ENCODE peak calls at places on chromosomes 11 and 22, in eight cellular contexts. D, K, V, Q, J, W, T and U are unnamed samples.

GRCh38 chr22:33126881-33127280 is 68.7 kb upstream of the SYN3 start:
- DNase-seq in W (peak; percentile 51), Q (no peak), J (peak; percentile 24), D (peak; percentile 1), V (no peak), T (no peak), K (no peak), U (no peak)

GRCh38 chr11:30917859-30918478 is 331.8 kb upstream of the MPPED2 start:
- DNase-seq in D (peak; percentile 72), K (peak; percentile 24), Q (peak; percentile 19), V (peak; percentile 40), T (peak; percentile 17), J (peak; percentile 62), W (no peak), U (no peak)

GRCh38 chr22:25383278-25383820 is 163.9 kb downstream of the CRYBB2 start:
- DNase-seq in K (no peak), J (no peak), D (no peak), T (no peak), V (no peak), Q (no peak), W (no peak), U (no peak)

GRCh38 chr11:105298630-105299029 is 159.1 kb upstream of the CARD18 start:
- DNase-seq in K (no peak), W (no peak), T (no peak), J (no peak), V (peak; percentile 23), D (peak; percentile 26), Q (no peak), U (no peak)

GRCh38 chr11:2214527-2215229 is 43.1 kb upstream of the TH start:
- DNase-seq in W (peak; percentile 53), J (no peak), Q (no peak), D (no peak), V (no peak), K (no peak), T (no peak), U (peak; percentile 14)

GRCh38 chr22:42188808-42189447 is 58.3 kb upstream of the CYP2D6 start:
- DNase-seq in D (peak; percentile 20), T (no peak), Q (peak; percentile 20), J (no peak), V (no peak), W (peak; percentile 70), K (peak; percentile 62), U (no peak)

GRCh38 chr11:68757711-68758110 is 6.4 kb upstream of the TESMIN start:
- DNase-seq in K (no peak), D (no peak), Q (no peak), T (no peak), W (no peak), J (no peak), V (no peak), U (no peak)

GRCh38 chr22:38454361-38455062 is 487 bp downstream of the KCNJ4 start:
- DNase-seq in K (peak; percentile 17), W (peak; percentile 67), J (peak; percentile 26), D (no peak), T (no peak), V (no peak), Q (no peak), U (no peak)

GRCh38 chr11:114348200-114349191 is 51.8 kb downstream of the C11orf71 start:
- DNase-seq in K (peak; percentile 59), D (peak; percentile 88), Q (peak; percentile 55), W (peak; percentile 79), J (peak; percentile 49), V (peak; percentile 79), T (peak; percentile 17), U (no peak)

GRCh38 chr11:60910281-60910687 is 3.7 kb upstream of the TMEM109 start:
- DNase-seq in T (no peak), W (no peak), D (no peak), Q (peak; percentile 40), J (peak; percentile 89), K (no peak), V (no peak), U (no peak)

GRCh38 chr11:19871531-19871930 is 158.9 kb downstream of the NAV2 start:
- DNase-seq in K (no peak), D (no peak), V (no peak), T (no peak), Q (no peak), W (no peak), J (no peak), U (no peak)

GRCh38 chr22:27473533-27473932 is 328.0 kb downstream of the MN1 start:
- DNase-seq in Q (no peak), T (no peak), D (no peak), V (no peak), W (peak; percentile 57), J (no peak), K (no peak), U (no peak)

GRCh38 chr11:66001941-66002647 is at the start of the genes BANF1 and EIF1AD:
- DNase-seq in K (peak; percentile 93), D (peak; percentile 99), Q (peak; percentile 98), T (peak; percentile 96), J (peak; percentile 98), V (peak; percentile 99), W (peak; percentile 98), U (peak; percentile 90)

GRCh38 chr11:66006134-66006890 is 4.0 kb downstream of the BANF1 start:
- DNase-seq in V (no peak), W (peak; percentile 64), J (no peak), D (no peak), Q (no peak), K (no peak), T (no peak), U (no peak)

GRCh38 chr11:66004186-66004585 is 1.9 kb downstream of the BANF1 start:
- DNase-seq in K (no peak), Q (no peak), W (no peak), T (no peak), D (no peak), V (no peak), J (peak; percentile 61), U (no peak)

GRCh38 chr11:66003291-66003690 is 988 bp downstream of the BANF1 start:
- DNase-seq in Q (no peak), W (no peak), K (no peak), D (no peak), T (no peak), J (no peak), V (no peak), U (no peak)

GRCh38 chr11:66002648-66003225 is 434 bp downstream of the BANF1 start:
- DNase-seq in K (peak; percentile 43), V (peak; percentile 43), Q (peak; percentile 33), W (peak; percentile 62), J (no peak), D (peak; percentile 44), T (no peak), U (no peak)
- TF ChIP-seq CTCF in K (no peak), V (peak; percentile 5), Q (no peak), W (peak; percentile 32), J (peak; percentile 41), D (peak; percentile 31), T (no peak), U (no peak)

DNA sequence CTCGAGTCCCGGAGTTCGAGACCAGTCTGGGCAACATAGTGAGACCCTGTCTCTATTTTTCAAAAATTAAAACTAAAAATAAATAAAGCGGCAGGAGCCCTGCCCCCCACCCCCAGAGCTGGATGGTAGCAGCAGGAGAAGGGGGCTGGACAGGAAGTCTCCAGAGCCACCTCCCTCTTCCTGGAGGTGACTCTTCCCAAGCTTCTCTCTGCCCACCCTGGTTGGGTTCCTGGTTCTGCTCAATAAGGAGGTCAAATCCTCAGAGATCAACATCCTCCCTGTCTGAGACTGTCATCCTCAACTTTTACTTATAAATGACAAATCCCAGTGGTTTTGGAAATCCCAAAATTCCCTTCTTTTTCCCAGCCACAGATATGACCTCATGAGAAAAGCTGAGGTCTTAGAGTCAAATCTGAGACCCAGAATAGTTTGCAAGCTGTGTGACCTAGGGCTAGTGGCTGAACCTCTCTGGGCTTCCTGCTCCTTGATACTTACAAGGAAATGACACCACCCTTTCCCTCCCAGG is 987 bp downstream of the C1QTNF6 start:
- DNase-seq in J (no peak), D (no peak), Q (no peak), K (no peak), W (no peak), V (peak; percentile 31), T (no peak), U (no peak)
- TF ChIP-seq CTCF in J (no peak), D (no peak), Q (no peak), K (no peak), W (no peak), V (no peak), T (no peak), U (no peak)

DNA sequence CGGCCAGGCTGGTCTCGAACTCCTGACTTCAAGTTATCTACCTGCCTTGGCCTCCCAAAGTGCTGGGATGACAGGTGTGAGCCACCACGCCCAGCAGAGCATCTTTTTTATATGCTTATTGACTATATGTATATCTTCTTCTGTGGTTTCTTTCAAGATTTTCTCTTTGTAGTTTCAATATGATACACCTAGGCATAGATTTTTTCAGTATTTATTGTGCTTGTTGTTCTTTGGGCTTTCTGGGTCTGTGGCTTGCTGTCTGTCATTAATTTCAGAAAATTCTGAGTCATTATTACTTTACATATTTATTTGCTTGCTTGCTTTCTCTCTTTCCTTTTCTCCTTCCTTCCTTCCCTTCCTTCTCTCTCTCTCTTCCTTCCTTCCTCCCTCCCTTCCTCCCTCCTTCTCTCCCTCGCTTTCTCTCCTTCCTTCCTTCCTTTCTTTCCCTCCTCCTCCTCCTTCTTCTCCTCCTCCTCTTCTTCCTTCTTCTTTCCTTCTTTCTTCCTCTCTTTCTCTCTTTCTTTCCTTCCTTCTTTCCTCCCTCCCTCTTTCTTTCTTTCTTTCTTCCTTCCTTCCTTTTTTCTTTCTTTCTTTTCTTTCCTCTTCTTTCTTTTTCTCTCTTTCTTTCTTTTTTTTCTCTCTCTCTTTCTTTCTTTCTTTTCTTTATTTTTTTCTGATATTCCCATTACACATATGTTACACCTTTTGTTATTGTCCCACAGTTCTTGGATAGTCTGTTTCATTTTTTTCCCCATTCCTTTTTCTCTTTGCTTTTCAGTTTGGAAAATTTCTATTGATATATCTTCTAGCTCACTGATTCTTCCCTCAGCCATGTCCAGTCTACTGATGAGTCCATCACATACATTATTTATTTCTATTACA is 10.9 kb upstream of the DCHS1 start:
- DNase-seq in T (no peak), K (no peak), V (no peak), D (no peak), J (no peak), Q (no peak), W (no peak), U (no peak)
- TF ChIP-seq CTCF in T (no peak), K (no peak), V (no peak), D (no peak), J (no peak), Q (no peak), W (no peak), U (peak; percentile 24)

GRCh38 chr11:118791015-118791960 is at the start of gene DDX6:
- DNase-seq in Q (peak; percentile 92), K (peak; percentile 84), T (no peak), D (peak; percentile 93), J (peak; percentile 89), W (peak; percentile 96), V (peak; percentile 90), U (peak; percentile 87)

GRCh38 chr11:118792642-118793124 is 1.7 kb upstream of the DDX6 start:
- DNase-seq in D (peak; percentile 95), K (peak; percentile 25), V (peak; percentile 92), J (peak; percentile 94), Q (peak; percentile 95), W (peak; percentile 93), T (no peak), U (peak; percentile 31)

GRCh38 chr11:118789501-118790356 is 1.2 kb downstream of the DDX6 start:
- DNase-seq in Q (peak; percentile 29), V (peak; percentile 46), J (peak; percentile 68), W (peak; percentile 82), D (peak; percentile 46), T (no peak), K (no peak), U (peak; percentile 38)

GRCh38 chr11:118791961-118792578 is 1.1 kb upstream of the DDX6 start:
- DNase-seq in Q (peak; percentile 38), K (peak; percentile 12), V (no peak), J (peak; percentile 65), W (peak; percentile 77), D (peak; percentile 25), T (no peak), U (peak; percentile 29)

GRCh38 chr11:118790357-118791014 is 478 bp downstream of the DDX6 start:
- DNase-seq in K (peak; percentile 30), D (peak; percentile 66), J (peak; percentile 78), V (peak; percentile 78), T (no peak), Q (peak; percentile 35), W (peak; percentile 83), U (peak; percentile 56)
- TF ChIP-seq CTCF in K (peak; percentile 50), D (peak; percentile 64), J (peak; percentile 78), V (peak; percentile 53), T (peak; percentile 70), Q (peak; percentile 18), W (peak; percentile 70), U (no peak)